ENCODE peak calls at places on chromosomes 11 and 22, in five cellular contexts. A, Y, W, O and K are unnamed samples.

GRCh38 chr22:44894321-44894720 is 115.5 kb downstream of the PHF21B start:
- DNase-seq in A (no peak), O (no peak), Y (no peak), W (no peak), K (no peak)

GRCh38 chr11:108289699-108290098 is 66.8 kb downstream of the ATM start:
- DNase-seq in A (no peak), W (no peak), O (no peak), Y (no peak), K (no peak)

GRCh38 chr22:36864454-36865215 is 3.8 kb downstream of the NCF4 start:
- DNase-seq in O (no peak), A (no peak), W (no peak), Y (no peak), K (no peak)

GRCh38 chr11:104609297-104609696 is 289.0 kb downstream of the CASP12 start:
- DNase-seq in Y (peak), O (no peak), A (peak), W (peak), K (no peak)

GRCh38 chr11:67277231-67277961 is 11.1 kb downstream of the GRK2 start:
- DNase-seq in A (peak), Y (peak), O (no peak), W (peak), K (no peak)

GRCh38 chr22:44096736-44097135 is 72.6 kb downstream of the PARVB start:
- DNase-seq in O (no peak), Y (no peak), A (no peak), W (no peak), K (no peak)

GRCh38 chr11:75592699-75593098 is 30.6 kb downstream of the SERPINH1 start:
- DNase-seq in A (no peak), W (no peak), O (no peak), Y (no peak), K (no peak)

GRCh38 chr22:32258791-32259190 is 3.6 kb upstream of the SLC5A4 start:
- DNase-seq in W (no peak), Y (no peak), O (no peak), A (no peak), K (no peak)

GRCh38 chr22:42611076-42611475 is 3.6 kb downstream of the POLDIP3 start:
- DNase-seq in Y (no peak), W (no peak), O (no peak), A (no peak), K (no peak)

GRCh38 chr22:19040581-19041402 is 81.4 kb downstream of the DGCR2 start:
- DNase-seq in A (no peak), Y (no peak), O (no peak), W (no peak), K (no peak)

GRCh38 chr11:78365381-78365792 is 52.2 kb downstream of the GAB2 start:
- DNase-seq in A (no peak), O (no peak), W (no peak), Y (no peak), K (no peak)

GRCh38 chr11:78688460-78688859 is 113.8 kb upstream of the NARS2 start:
- DNase-seq in W (no peak), Y (no peak), O (no peak), A (no peak), K (no peak)